ENCODE peak calls at places on chromosomes 5 and 9, in eight cellular contexts. U is HS-5; H is iris pigment epithelial cell; M is NCI-H345; P is NCI-H510A treated with DMSO at 0.1 percent for 48 hours; R is effector memory CD4-positive, alpha-beta T cell; E is GM03348; K is dorsolateral prefrontal cortex. W is an unnamed sample.

GRCh38 chr5:121108725-121109124 is 644.6 kb downstream of the PRR16 start:
- DNase-seq in M (no peak), U (no peak), R (no peak), K (no peak), H (no peak), E (no peak), P (no peak), W (peak)

GRCh38 chr9:91179237-91180138 is 182.2 kb downstream of the AUH start:
- DNase-seq in M (no peak), H (peak), R (no peak), E (peak), U (peak), P (no peak), K (peak), W (no peak)

GRCh38 chr5:138837160-138837559 is 38.0 kb downstream of the LRRTM2 start:
- DNase-seq in R (no peak), U (no peak), H (no peak), P (no peak), K (no peak), E (no peak), M (no peak), W (no peak)

GRCh38 chr5:37005252-37005651 is 128.7 kb downstream of the NIPBL start:
- DNase-seq in U (no peak), H (peak), P (no peak), E (peak), K (no peak), R (no peak), M (no peak), W (no peak)

GRCh38 chr5:71587709-71588532 is 781 bp downstream of the MCCC2 start:
- DNase-seq in E (no peak), P (no peak), H (no peak), K (no peak), M (no peak), U (peak), R (no peak), W (peak)

GRCh38 chr5:40791715-40792139 is 6.4 kb downstream of the PRKAA1 start:
- DNase-seq in K (no peak), P (no peak), M (no peak), E (no peak), R (no peak), U (no peak), H (peak), W (peak)

GRCh38 chr5:115306011-115306530 is 9.6 kb upstream of the CCDC112 start:
- DNase-seq in R (no peak), H (no peak), P (no peak), U (no peak), E (no peak), K (no peak), M (no peak), W (no peak)

GRCh38 chr9:94018628-94019027 is 63.5 kb upstream of the BARX1 start:
- DNase-seq in K (no peak), U (no peak), R (no peak), E (no peak), P (no peak), H (peak), M (no peak), W (no peak)

GRCh38 chr9:99057665-99058625 is 47.0 kb upstream of the TGFBR1 start:
- DNase-seq in M (no peak), P (no peak), K (no peak), U (peak), R (peak), H (peak), E (peak), W (peak)

GRCh38 chr5:58335518-58335917 is 124.4 kb downstream of the PLK2 start:
- DNase-seq in R (no peak), E (no peak), M (no peak), P (no peak), H (peak), K (no peak), U (no peak), W (no peak)

GRCh38 chr9:92715488-92716231 is 45.7 kb upstream of the IPPK start:
- DNase-seq in M (no peak), E (no peak), U (no peak), P (no peak), K (no peak), R (no peak), H (no peak), W (no peak)

GRCh38 chr9:135565141-135565628 is 3.6 kb downstream of the PAEP start:
- DNase-seq in E (no peak), R (no peak), U (no peak), M (no peak), P (no peak), H (no peak), K (no peak), W (no peak)

GRCh38 chr9:137492464-137493162 is 33.5 kb upstream of the NSMF start:
- DNase-seq in P (no peak), M (no peak), H (no peak), K (peak), U (no peak), R (no peak), E (no peak), W (peak)

GRCh38 chr9:121498487-121499176 is 1.0 kb downstream of the GGTA1 start:
- DNase-seq in P (peak), M (peak), K (no peak), R (no peak), U (peak), H (peak), E (peak), W (no peak)

GRCh38 chr5:28390341-28390740 is 1352.0 kb upstream of the CDH9 start:
- DNase-seq in H (no peak), M (no peak), U (no peak), R (no peak), P (no peak), E (no peak), K (no peak), W (no peak)

GRCh38 chr5:180305481-180305880 is 13.6 kb upstream of the MAPK9 start:
- DNase-seq in P (no peak), U (no peak), M (no peak), K (no peak), H (no peak), R (no peak), E (no peak), W (no peak)

GRCh38 chr9:76463211-76463610 is 4.2 kb downstream of the GCNT1 start:
- DNase-seq in H (no peak), K (no peak), U (no peak), P (no peak), E (no peak), M (no peak), R (no peak), W (no peak)

GRCh38 chr9:117344892-117345660 is 69.8 kb downstream of the ASTN2 start:
- DNase-seq in E (no peak), P (peak), U (no peak), M (no peak), H (peak), K (no peak), R (no peak), W (no peak)

GRCh38 chr9:78607853-78608252 is 310.9 kb downstream of the PSAT1 start:
- DNase-seq in U (no peak), H (no peak), K (no peak), P (no peak), E (no peak), M (no peak), R (no peak), W (no peak)

GRCh38 chr5:20286512-20286911 is 298.5 kb upstream of the CDH18 start:
- DNase-seq in P (no peak), M (no peak), K (no peak), H (peak), R (no peak), U (peak), E (peak), W (no peak)

GRCh38 chr5:125381290-125381689 is 634.9 kb upstream of the ZNF608 start:
- DNase-seq in K (no peak), U (no peak), R (no peak), P (no peak), E (no peak), H (no peak), M (no peak), W (no peak)

GRCh38 chr9:107223381-107223780 is 59.7 kb upstream of the RAD23B start:
- DNase-seq in P (no peak), H (no peak), E (no peak), R (no peak), M (no peak), K (no peak), U (no peak), W (no peak)

GRCh38 chr5:34718516-34718915 is 62.4 kb downstream of the RAI14 start:
- DNase-seq in P (no peak), R (no peak), U (no peak), M (no peak), E (no peak), H (peak), K (no peak), W (no peak)

GRCh38 chr5:143527808-143528207 is 124.3 kb upstream of the NR3C1 start:
- DNase-seq in R (no peak), K (no peak), E (no peak), M (no peak), P (no peak), U (no peak), H (peak), W (no peak)

GRCh38 chr9:8514760-8515159 is 715.2 kb upstream of the DMAC1 start:
- DNase-seq in K (no peak), P (no peak), E (no peak), R (no peak), U (no peak), H (no peak), M (no peak), W (no peak)

GRCh38 chr9:107542401-107542800 is 52.8 kb upstream of the KLF4 start:
- DNase-seq in E (no peak), M (no peak), H (no peak), P (no peak), U (no peak), R (no peak), K (no peak), W (no peak)

GRCh38 chr9:36154213-36154952 is 14.8 kb upstream of the CCIN start:
- DNase-seq in K (peak), U (no peak), E (no peak), H (no peak), M (no peak), P (no peak), R (no peak), W (no peak)

GRCh38 chr9:15725953-15726352 is 173.1 kb downstream of the CCDC171 start:
- DNase-seq in P (no peak), M (no peak), E (peak), U (peak), R (no peak), H (no peak), K (no peak), W (no peak)

GRCh38 chr5:82551220-82551619 is 273.1 kb upstream of the RPS23 start:
- DNase-seq in P (no peak), H (no peak), K (no peak), R (no peak), U (no peak), E (no peak), M (no peak), W (no peak)

GRCh38 chr5:135076801-135077200 is 42.8 kb upstream of the PITX1 start:
- DNase-seq in M (no peak), P (no peak), R (no peak), U (no peak), E (no peak), K (no peak), H (no peak), W (no peak)

GRCh38 chr5:95985249-95985648 is 23.6 kb upstream of the ELL2 start:
- DNase-seq in P (no peak), K (no peak), R (no peak), M (no peak), E (no peak), U (no peak), H (no peak), W (no peak)

GRCh38 chr9:135244271-135244691 is 156.8 kb downstream of the OLFM1 start:
- DNase-seq in U (no peak), R (no peak), H (no peak), K (peak), M (no peak), P (no peak), E (no peak), W (no peak)

GRCh38 chr5:176776141-176776865 is 34.1 kb upstream of the UNC5A start:
- DNase-seq in E (no peak), M (no peak), H (no peak), K (no peak), U (no peak), R (no peak), P (no peak), W (no peak)

GRCh38 chr5:128538249-128539037 is 398 bp upstream of the FBN2 start:
- DNase-seq in K (no peak), U (peak), E (peak), P (peak), R (no peak), M (peak), H (peak), W (no peak)

W was measured in erythroblast.